ENCODE peak calls at places on chromosomes 1 and 21, in four cellular contexts. B, V, Z and U are unnamed samples.

GRCh38 chr1:55789466-55789865 is 574.3 kb upstream of the USP24 start:
- DNase-seq in B (no peak), V (no peak), Z (no peak), U (no peak)

GRCh38 chr1:170078610-170079189 is 4.2 kb upstream of the KIFAP3 start:
- DNase-seq in B (no peak), V (no peak), Z (no peak), U (no peak)

GRCh38 chr21:26421724-26422123 is 151.4 kb downstream of the CYYR1 start:
- DNase-seq in B (no peak), V (no peak), Z (no peak), U (no peak)

GRCh38 chr1:8423702-8424538 is 106.0 kb downstream of the SLC45A1 start:
- DNase-seq in B (peak; percentile 62), V (peak; percentile 63), Z (peak; percentile 61), U (peak; percentile 66)

GRCh38 chr1:32239790-32240139 is 7.3 kb upstream of the FAM167B start:
- DNase-seq in B (no peak), V (no peak), Z (no peak), U (no peak)

GRCh38 chr1:221154932-221155331 is 275.7 kb downstream of the HLX start:
- DNase-seq in B (no peak), V (no peak), Z (no peak), U (no peak)

GRCh38 chr1:53070621-53071020 is 8.6 kb downstream of the PODN start:
- DNase-seq in B (peak; percentile 24), V (no peak), Z (no peak), U (no peak)

GRCh38 chr1:41805771-41806471 is 112.8 kb downstream of the HIVEP3 start:
- DNase-seq in B (no peak), V (no peak), Z (no peak), U (no peak)

GRCh38 chr1:228336308-228337030 is 70.2 kb downstream of the TRIM11 start:
- DNase-seq in B (peak; percentile 30), V (peak; percentile 77), Z (no peak), U (no peak)

GRCh38 chr1:201268604-201269151 is 14.6 kb upstream of the PKP1 start:
- DNase-seq in B (no peak), V (peak; percentile 55), Z (peak; percentile 89), U (peak; percentile 77)

GRCh38 chr21:36587388-36587787 is 107.5 kb upstream of the CLDN14 start:
- DNase-seq in B (no peak), V (no peak), Z (peak; percentile 95), U (peak; percentile 53)

GRCh38 chr1:13228343-13228781 is 2.4 kb upstream of the PRAMEF18 start:
- DNase-seq in B (no peak), V (no peak), Z (peak; percentile 45), U (no peak)

GRCh38 chr1:22643381-22643780 is at the start of gene C1QC:
- DNase-seq in B (peak; percentile 73), V (no peak), Z (no peak), U (no peak)

GRCh38 chr1:59360170-59360569 is 63.3 kb downstream of the FGGY start:
- DNase-seq in B (no peak), V (no peak), Z (peak; percentile 70), U (peak; percentile 84)

GRCh38 chr1:1336931-1337792 is 6.1 kb downstream of the TAS1R3 start:
- DNase-seq in B (no peak), V (no peak), Z (no peak), U (no peak)

GRCh38 chr1:40921981-40922677 is 57.4 kb upstream of the CTPS1 start:
- DNase-seq in B (no peak), V (no peak), Z (no peak), U (no peak)

GRCh38 chr1:173202430-173203145 is 4.5 kb downstream of the TNFSF4 start:
- DNase-seq in B (no peak), V (no peak), Z (peak; percentile 98), U (peak; percentile 59)